ENCODE peak calls at places on chromosomes 6 and 20, in seven cellular contexts. C is iPS DF 6.9, V is gastrocnemius medialis, T is cardiac muscle cell, Z is mammary epithelial cell, A is psoas muscle, D is SK-N-SH. X is an unnamed sample.

GRCh38 chr6:46684771-46685170 is 2.9 kb upstream of the TDRD6 start:
- DNase-seq in C (no peak), D (no peak), Z (peak; percentile 46), V (no peak), A (no peak), T (no peak), X (no peak)

GRCh38 chr6:30896541-30896940 is 11.5 kb upstream of the GTF2H4 start:
- DNase-seq in V (no peak), C (no peak), Z (no peak), D (peak; percentile 9), A (no peak), T (no peak), X (no peak)

GRCh38 chr6:17490724-17491123 is 97.3 kb downstream of the CAP2 start:
- DNase-seq in V (no peak), D (no peak), Z (no peak), A (no peak), C (no peak), T (no peak), X (no peak)

GRCh38 chr20:64211874-64212658 is 43.5 kb upstream of the PCMTD2 start:
- DNase-seq in Z (no peak), C (no peak), A (no peak), T (no peak), D (no peak), V (no peak), X (no peak)

GRCh38 chr6:138245751-138246150 is 27.5 kb upstream of the PBOV1 start:
- DNase-seq in A (no peak), V (no peak), T (no peak), D (no peak), C (no peak), Z (no peak), X (no peak)

GRCh38 chr6:106910999-106911949 is 63.3 kb downstream of the CD24 start:
- DNase-seq in T (no peak), A (no peak), D (no peak), C (no peak), V (no peak), Z (peak; percentile 12), X (no peak)

GRCh38 chr6:6591778-6592388 is 3.4 kb downstream of the LY86 start:
- DNase-seq in V (peak; percentile 15), T (no peak), Z (no peak), D (no peak), C (no peak), A (no peak), X (no peak)

GRCh38 chr6:158642805-158643489 is 1.6 kb downstream of the DYNLT1 start:
- DNase-seq in T (no peak), C (no peak), A (no peak), Z (peak; percentile 9), D (no peak), V (no peak), X (no peak)

GRCh38 chr6:23013776-23014175 is 444.4 kb downstream of the HDGFL1 start:
- DNase-seq in V (no peak), Z (peak; percentile 9), T (no peak), D (no peak), A (no peak), C (no peak), X (no peak)

GRCh38 chr20:22430154-22430745 is 154.1 kb downstream of the FOXA2 start:
- DNase-seq in T (no peak), C (peak; percentile 50), A (no peak), D (no peak), Z (no peak), V (no peak), X (no peak)

GRCh38 chr6:21998539-21998938 is 298.3 kb downstream of the PRL start:
- DNase-seq in T (no peak), V (no peak), Z (no peak), C (no peak), D (no peak), A (no peak), X (no peak)

GRCh38 chr20:17611540-17612286 is 41.8 kb downstream of the DSTN start:
- DNase-seq in Z (peak; percentile 70), C (no peak), V (no peak), A (peak; percentile 56), T (peak; percentile 46), D (peak; percentile 43), X (no peak)

GRCh38 chr6:40809627-40810026 is 222.5 kb upstream of the LRFN2 start:
- DNase-seq in C (no peak), Z (no peak), D (no peak), T (no peak), A (no peak), V (no peak), X (no peak)

GRCh38 chr20:32963176-32963575 is 41.1 kb downstream of the SUN5 start:
- DNase-seq in A (no peak), C (no peak), V (no peak), Z (no peak), D (peak; percentile 5), T (no peak), X (no peak)

GRCh38 chr6:74578339-74578738 is 627.5 kb downstream of the COL12A1 start:
- DNase-seq in Z (peak; percentile 12), A (no peak), C (no peak), V (no peak), T (no peak), D (no peak), X (no peak)

DNA sequence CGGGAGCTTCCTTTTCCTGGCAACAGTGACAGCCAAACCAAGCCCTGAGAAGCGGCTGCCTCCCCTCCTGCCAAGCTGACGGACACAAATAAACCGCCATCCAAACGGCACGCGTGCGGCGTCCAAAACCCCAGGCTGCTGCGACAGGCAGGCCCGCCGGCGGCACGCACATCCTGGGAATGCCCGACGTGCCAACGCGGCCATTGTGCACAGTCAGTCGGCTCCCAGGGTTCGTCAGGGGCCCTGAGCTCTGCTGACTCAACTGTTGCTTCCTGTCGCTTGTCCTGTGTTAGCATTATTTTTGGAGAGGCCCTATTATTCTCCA is 6.8 kb downstream of the JAG1 start:
- DNase-seq in T (no peak), C (no peak), D (no peak), Z (peak; percentile 73), V (no peak), A (peak; percentile 71), X (no peak)
- H3K4me1 ChIP-seq in T (peaks cover 52% of the 10 kb centered on the region), C (peaks cover 15% of the 10 kb centered on the region), D (peaks cover 5% of the 10 kb centered on the region), Z (peaks cover 68% of the 10 kb centered on the region), V (peaks cover 65% of the 10 kb centered on the region), A (peaks cover 43% of the 10 kb centered on the region), X (peaks cover 81% of the 10 kb centered on the region)

DNA sequence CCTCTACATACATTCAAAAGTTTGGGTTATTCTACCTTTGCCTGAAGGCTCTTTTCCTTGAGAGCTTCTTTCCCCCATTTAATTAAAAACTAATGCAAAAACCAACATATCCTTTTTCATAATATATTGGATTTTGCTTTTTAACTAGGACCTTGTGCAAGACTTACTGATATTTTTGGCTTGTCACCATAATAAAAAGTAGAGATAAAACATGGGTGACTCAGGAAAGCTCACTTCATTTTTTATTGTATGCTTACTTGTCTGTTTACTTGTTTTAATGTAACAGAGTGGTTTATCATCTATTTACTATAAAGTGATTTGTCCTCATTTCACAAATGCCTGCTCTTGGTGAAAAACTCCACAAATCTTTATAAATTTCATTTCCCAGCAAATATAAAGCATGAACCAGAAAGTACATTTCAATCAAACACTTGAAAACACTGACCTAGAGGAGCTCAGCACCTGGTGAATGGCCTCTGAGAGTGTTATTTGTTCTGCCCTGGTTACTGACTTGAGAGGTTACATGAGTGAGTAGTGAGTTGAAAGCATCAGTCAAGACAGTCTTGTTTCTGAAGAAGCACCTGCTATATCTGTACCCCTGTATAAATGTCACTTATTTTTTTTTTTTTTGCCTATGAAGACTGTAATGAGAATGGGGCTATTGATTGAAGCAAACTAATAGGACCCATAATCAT is 20.8 kb downstream of the ADGRG6 start:
- DNase-seq in Z (no peak), V (no peak), C (no peak), A (no peak), D (no peak), T (no peak), X (no peak)
- H3K4me1 ChIP-seq in Z (peaks cover 12% of the 10 kb centered on the region), V (no peaks in the 10 kb centered on the region), C (no peaks in the 10 kb centered on the region), A (no peaks in the 10 kb centered on the region), D (no peaks in the 10 kb centered on the region), T (peaks cover 6% of the 10 kb centered on the region), X (no peaks in the 10 kb centered on the region)

DNA sequence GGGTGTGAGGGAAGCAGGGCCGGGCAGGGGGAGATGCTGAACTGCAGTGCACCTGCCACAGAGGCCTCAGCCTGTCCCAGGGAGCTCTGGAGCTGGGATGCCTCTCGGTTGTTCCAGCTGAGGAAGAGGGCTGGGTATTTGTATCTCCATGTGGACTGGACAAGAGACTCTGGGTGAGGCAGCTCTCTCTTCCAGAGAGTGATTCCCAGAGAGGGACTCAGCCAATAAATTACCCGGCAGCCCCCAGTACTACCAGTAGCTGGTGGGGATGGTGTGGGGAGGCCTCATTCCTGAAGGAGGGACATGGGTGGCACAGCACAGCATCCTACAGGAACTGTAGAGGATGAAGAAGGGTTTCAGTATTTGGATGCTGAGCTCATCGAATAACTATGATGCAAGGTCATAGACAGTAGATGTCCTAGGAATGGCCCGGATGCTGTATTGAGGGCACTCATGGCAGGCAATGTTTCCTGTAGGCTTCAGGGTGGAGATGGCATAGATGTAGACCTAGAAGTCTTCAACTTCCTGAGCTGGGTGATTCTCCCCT is 1.4 kb downstream of the FGD2 start:
- DNase-seq in D (no peak), Z (no peak), V (no peak), A (no peak), C (no peak), T (no peak), X (no peak)
- H3K4me1 ChIP-seq in D (no peaks in the 10 kb centered on the region), Z (no peaks in the 10 kb centered on the region), V (no peaks in the 10 kb centered on the region), A (no peaks in the 10 kb centered on the region), C (no peaks in the 10 kb centered on the region), T (no peaks in the 10 kb centered on the region), X (no peaks in the 10 kb centered on the region)

GRCh38 chr20:57473246-57474042 is 51.5 kb downstream of the CTCFL start:
- DNase-seq in C (no peak), A (no peak), V (no peak), T (no peak), D (no peak), Z (no peak), X (no peak)
- H3K4me1 ChIP-seq in C (peaks cover 11% of the 10 kb centered on the region), A (peaks cover 21% of the 10 kb centered on the region), V (peaks cover 34% of the 10 kb centered on the region), T (peaks cover 69% of the 10 kb centered on the region), D (peaks cover 17% of the 10 kb centered on the region), Z (no peaks in the 10 kb centered on the region), X (no peaks in the 10 kb centered on the region)

DNA sequence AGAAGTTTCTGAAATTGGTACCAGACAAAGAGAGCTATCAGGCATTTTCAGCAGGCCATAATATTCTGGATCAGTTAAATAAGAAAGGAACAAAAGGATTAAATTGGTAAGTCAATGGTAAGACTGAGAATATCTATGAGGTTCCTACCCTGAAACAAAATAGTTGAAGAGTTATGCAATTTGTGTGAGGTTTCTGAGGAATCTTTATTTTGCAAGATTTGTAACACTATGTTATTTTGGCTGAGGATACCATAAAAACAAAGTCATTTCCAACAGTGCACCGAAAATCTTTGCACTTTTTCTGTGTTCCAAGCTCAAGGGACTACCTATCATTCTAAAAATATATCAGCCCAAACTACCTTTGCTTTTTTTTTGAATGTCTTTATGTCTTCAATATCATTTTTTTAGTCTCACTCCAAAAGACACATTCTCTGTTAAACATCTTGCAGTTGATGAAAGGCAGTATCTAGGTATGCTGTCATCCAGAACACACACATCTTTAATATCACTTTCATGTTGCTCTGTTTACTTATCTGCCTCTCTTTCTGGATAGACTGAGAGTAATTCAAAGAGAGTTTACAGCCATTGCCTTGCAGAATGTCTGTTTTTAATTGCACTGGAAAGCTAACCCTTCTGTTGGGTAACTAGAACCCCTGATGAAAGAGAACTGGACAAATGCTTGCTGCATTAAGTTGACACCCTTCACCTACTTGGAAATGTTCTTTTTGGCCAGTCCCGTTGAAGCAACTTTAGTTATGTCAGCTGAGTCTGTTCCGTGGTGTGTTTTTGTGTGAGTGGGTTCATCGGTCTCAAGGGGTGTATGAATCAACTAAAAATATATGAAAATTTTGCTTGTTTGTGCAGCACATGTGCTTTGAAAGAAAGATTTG is 383.6 kb upstream of the CITED2 start:
- DNase-seq in A (no peak), V (peak; percentile 58), C (no peak), Z (no peak), T (no peak), D (no peak), X (no peak)
- H3K4me1 ChIP-seq in A (peaks cover 69% of the 10 kb centered on the region), V (peaks cover 82% of the 10 kb centered on the region), C (no peaks in the 10 kb centered on the region), Z (no peaks in the 10 kb centered on the region), T (peaks cover 46% of the 10 kb centered on the region), D (no peaks in the 10 kb centered on the region), X (peaks cover 47% of the 10 kb centered on the region)

X was measured in thoracic aorta.